ENCODE peak calls at places on chromosomes 11 and 22, in nine cellular contexts. B, Z, S, A, U, N, D, O and H are unnamed samples.

GRCh38 chr11:69102732-69103615 is 52.8 kb upstream of the SMIM38 start:
- DNase-seq in B (no peak), Z (no peak), S (no peak), A (no peak), U (no peak), N (no peak), D (no peak), O (no peak), H (no peak)

GRCh38 chr11:66248903-66249302 is 19.5 kb upstream of the RAB1B start:
- DNase-seq in B (no peak), Z (no peak), S (no peak), A (no peak), U (no peak), N (no peak), D (no peak), O (no peak), H (no peak)

GRCh38 chr11:35488117-35488516 is 37.3 kb downstream of the PAMR1 start:
- DNase-seq in B (no peak), Z (no peak), S (no peak), A (no peak), U (no peak), N (no peak), D (no peak), O (peak; percentile 62), H (no peak)

GRCh38 chr22:29816539-29816938 is 21.5 kb downstream of the ASCC2 start:
- DNase-seq in B (no peak), Z (no peak), S (no peak), A (no peak), U (no peak), N (no peak), D (no peak), O (no peak), H (no peak)

GRCh38 chr11:95279921-95280861 is 49.2 kb upstream of the SESN3 start:
- DNase-seq in B (no peak), Z (no peak), S (no peak), A (no peak), U (no peak), N (peak; percentile 18), D (no peak), O (peak; percentile 59), H (no peak)

GRCh38 chr11:120096756-120097191 is 41.1 kb downstream of the TRIM29 start:
- DNase-seq in B (no peak), Z (no peak), S (peak; percentile 13), A (no peak), U (no peak), N (no peak), D (no peak), O (no peak), H (peak; percentile 31)

GRCh38 chr11:3234846-3235245 is 2.6 kb upstream of the MRGPRE start:
- DNase-seq in B (no peak), Z (no peak), S (no peak), A (no peak), U (no peak), N (no peak), D (no peak), O (no peak), H (no peak)

GRCh38 chr22:45428391-45429385 is 15.2 kb downstream of the RIBC2 start:
- DNase-seq in B (peak; percentile 31), Z (peak; percentile 24), S (peak; percentile 45), A (no peak), U (no peak), N (no peak), D (no peak), O (no peak), H (peak; percentile 8)

GRCh38 chr11:93740802-93741093 is 547 bp downstream of the TAF1D start:
- DNase-seq in B (peak; percentile 70), Z (peak; percentile 77), S (peak; percentile 81), A (peak; percentile 49), U (peak; percentile 64), N (peak; percentile 63), D (peak; percentile 52), O (peak; percentile 57), H (peak; percentile 33)

GRCh38 chr11:43582837-43583462 is 97.6 kb upstream of the HSD17B12 start:
- DNase-seq in B (no peak), Z (no peak), S (no peak), A (no peak), U (no peak), N (no peak), D (no peak), O (no peak), H (no peak)

GRCh38 chr11:34235189-34235588 is 122.6 kb downstream of the ABTB2 start:
- DNase-seq in B (no peak), Z (no peak), S (no peak), A (no peak), U (no peak), N (no peak), D (peak; percentile 28), O (no peak), H (no peak)

GRCh38 chr11:72641900-72642814 is 32.1 kb downstream of the PDE2A start:
- DNase-seq in B (peak; percentile 78), Z (peak; percentile 61), S (peak; percentile 71), A (no peak), U (peak; percentile 48), N (peak; percentile 49), D (peak; percentile 46), O (peak; percentile 7), H (peak; percentile 53)

GRCh38 chr11:33530824-33531223 is 169.8 kb downstream of the C11orf91 start:
- DNase-seq in B (no peak), Z (no peak), S (no peak), A (no peak), U (no peak), N (no peak), D (no peak), O (peak; percentile 85), H (no peak)

GRCh38 chr11:86509579-86509978 is 134.9 kb downstream of the CCDC81 start:
- DNase-seq in B (no peak), Z (no peak), S (no peak), A (no peak), U (no peak), N (no peak), D (peak; percentile 69), O (peak; percentile 41), H (no peak)

GRCh38 chr22:20459152-20459542 is 21.5 kb upstream of the SCARF2 start:
- DNase-seq in B (no peak), Z (no peak), S (peak; percentile 15), A (no peak), U (no peak), N (no peak), D (no peak), O (no peak), H (no peak)

GRCh38 chr11:45994421-45995341 is 72.2 kb downstream of the LARGE2 start:
- DNase-seq in B (no peak), Z (no peak), S (no peak), A (no peak), U (no peak), N (no peak), D (no peak), O (peak; percentile 62), H (no peak)

GRCh38 chr22:25353516-25354445 is 134.3 kb downstream of the CRYBB2 start:
- DNase-seq in B (no peak), Z (no peak), S (peak; percentile 33), A (no peak), U (no peak), N (no peak), D (no peak), O (no peak), H (no peak)

GRCh38 chr11:61148016-61148640 is 13.1 kb downstream of the VPS37C start:
- DNase-seq in B (peak; percentile 51), Z (peak; percentile 22), S (peak; percentile 17), A (no peak), U (no peak), N (no peak), D (no peak), O (no peak), H (no peak)

GRCh38 chr11:72439455-72439854 is 5.1 kb upstream of the CLPB start:
- DNase-seq in B (no peak), Z (no peak), S (no peak), A (no peak), U (no peak), N (no peak), D (no peak), O (peak; percentile 66), H (no peak)

GRCh38 chr11:117861151-117862018 is 15.1 kb downstream of the FXYD6 start:
- DNase-seq in B (peak; percentile 33), Z (no peak), S (no peak), A (no peak), U (no peak), N (no peak), D (no peak), O (no peak), H (peak; percentile 33)

GRCh38 chr11:90493379-90493778 is 270.5 kb upstream of the CHORDC1 start:
- DNase-seq in B (no peak), Z (no peak), S (no peak), A (no peak), U (no peak), N (no peak), D (no peak), O (no peak), H (no peak)
- H3K36me3 ChIP-seq in B (no peaks in the 10 kb centered on the region), Z (no peaks in the 10 kb centered on the region), S (no peaks in the 10 kb centered on the region), A (no peaks in the 10 kb centered on the region), U (no peaks in the 10 kb centered on the region), N (no peaks in the 10 kb centered on the region), D (no peaks in the 10 kb centered on the region), O (no peaks in the 10 kb centered on the region), H (no peaks in the 10 kb centered on the region)

DNA sequence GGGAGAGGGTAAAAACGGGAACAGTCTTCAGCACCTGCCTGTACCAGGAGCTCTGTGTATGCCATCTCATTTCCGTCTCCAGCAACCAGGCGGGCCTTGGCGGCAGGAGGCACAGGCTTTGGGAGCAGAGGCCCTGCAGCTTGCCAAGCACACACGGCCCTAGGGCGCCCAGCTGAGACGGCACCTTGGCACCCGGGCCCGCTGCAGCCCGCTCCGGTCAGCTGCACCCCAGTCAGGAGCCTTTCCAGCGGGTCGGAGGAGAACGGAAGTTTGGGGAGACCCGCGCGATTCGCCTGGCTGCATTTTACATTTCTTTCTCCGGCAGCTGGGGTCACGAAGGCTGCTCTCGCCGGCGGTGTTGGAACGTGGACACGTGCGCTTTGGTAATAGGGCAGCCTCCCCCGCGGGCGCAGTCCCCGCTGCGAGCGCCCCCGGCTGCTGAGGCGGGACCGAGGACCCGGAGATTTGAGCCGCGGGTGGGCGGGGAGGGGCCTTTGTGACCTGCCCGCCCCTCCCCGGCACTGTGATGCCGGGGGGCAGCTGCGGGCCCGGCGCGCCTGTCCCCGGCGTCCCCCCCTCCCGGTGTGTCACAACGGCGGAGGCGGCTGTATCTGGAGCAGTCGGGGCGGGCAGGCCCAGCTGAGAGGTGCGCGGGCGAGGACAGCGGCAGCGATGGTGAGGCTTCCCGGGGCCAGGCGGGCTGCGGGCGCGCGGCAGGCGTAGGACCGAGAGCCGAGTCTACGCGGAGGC is at the start of gene TUBA8:
- DNase-seq in B (peak; percentile 81), Z (no peak), S (peak; percentile 70), A (no peak), U (peak; percentile 25), N (peak; percentile 75), D (peak; percentile 58), O (peak; percentile 53), H (peak; percentile 56)
- H3K27ac ChIP-seq in B (peak within 1 kb of the TSS; percentile 27), Z (no peak within 1 kb of the TSS), S (no peak within 1 kb of the TSS), A (no peak within 1 kb of the TSS), U (no peak within 1 kb of the TSS), N (peak within 1 kb of the TSS; percentile 92), D (no peak within 1 kb of the TSS), O (no peak within 1 kb of the TSS), H (no peak within 1 kb of the TSS)

GRCh38 chr11:1283091-1283511 is 26.3 kb downstream of the TOLLIP start:
- DNase-seq in B (no peak), Z (peak; percentile 41), S (no peak), A (no peak), U (no peak), N (no peak), D (no peak), O (no peak), H (no peak)
- H3K4me1 ChIP-seq in B (no peaks in the 10 kb centered on the region), Z (peaks cover 10% of the 10 kb centered on the region), S (peaks cover 8% of the 10 kb centered on the region), A (no peaks in the 10 kb centered on the region), U (no peaks in the 10 kb centered on the region), N (no peaks in the 10 kb centered on the region), D (no peaks in the 10 kb centered on the region), O (no peaks in the 10 kb centered on the region), H (no peaks in the 10 kb centered on the region)

GRCh38 chr22:36323855-36324331 is 63.9 kb downstream of the MYH9 start:
- DNase-seq in B (no peak), Z (no peak), S (no peak), A (no peak), U (no peak), N (peak; percentile 73), D (no peak), O (peak; percentile 74), H (peak; percentile 57)
- H3K36me3 ChIP-seq in B (peaks cover 13% of the 10 kb centered on the region), Z (peaks cover 98% of the 10 kb centered on the region), S (peaks cover 98% of the 10 kb centered on the region), A (peaks cover 90% of the 10 kb centered on the region), U (peaks cover 40% of the 10 kb centered on the region), N (no peaks in the 10 kb centered on the region), D (peaks cover 37% of the 10 kb centered on the region), O (peaks cover 74% of the 10 kb centered on the region), H (no peaks in the 10 kb centered on the region)